ENCODE peak calls at places on chromosomes 3 and 15, in eight cellular contexts. K, I, T, J, B, Q, E and O are unnamed samples.
A peak's percentile ranks its signal among the peaks of the same experiment; 100 is the strongest.

GRCh38 chr15:57190208-57190607 is 186.1 kb upstream of the CGNL1 start:
- DNase-seq in K (no peak), I (no peak), T (no peak), J (no peak), B (no peak), Q (no peak), E (no peak), O (no peak)

GRCh38 chr3:128011140-128011539 is 41.1 kb upstream of the SEC61A1 start:
- DNase-seq in K (no peak), I (peak; percentile 38), T (peak; percentile 84), J (peak; percentile 25), B (no peak), Q (peak; percentile 79), E (no peak), O (no peak)

GRCh38 chr3:48926425-48927392 is 8.1 kb downstream of the ARIH2 start:
- DNase-seq in K (no peak), I (peak; percentile 42), T (no peak), J (peak; percentile 40), B (no peak), Q (no peak), E (no peak), O (no peak)

GRCh38 chr15:71114887-71115566 is at the start of gene THSD4:
- DNase-seq in K (no peak), I (peak; percentile 88), T (peak; percentile 97), J (peak; percentile 76), B (no peak), Q (peak; percentile 90), E (no peak), O (no peak)

GRCh38 chr15:48440084-48440483 is 108.9 kb downstream of the DUT start:
- DNase-seq in K (peak; percentile 68), I (peak; percentile 53), T (peak; percentile 52), J (peak; percentile 62), B (no peak), Q (no peak), E (no peak), O (no peak)

GRCh38 chr3:132788299-132788698 is 66.1 kb upstream of the NPHP3 start:
- DNase-seq in K (peak; percentile 95), I (no peak), T (no peak), J (peak; percentile 89), B (no peak), Q (no peak), E (no peak), O (no peak)

GRCh38 chr3:134885877-134886621 is 91.0 kb downstream of the EPHB1 start:
- DNase-seq in K (peak; percentile 22), I (no peak), T (no peak), J (no peak), B (no peak), Q (no peak), E (no peak), O (no peak)

GRCh38 chr3:48938156-48938555 is 19.5 kb downstream of the ARIH2 start:
- DNase-seq in K (no peak), I (no peak), T (no peak), J (no peak), B (no peak), Q (no peak), E (no peak), O (no peak)

GRCh38 chr15:97904196-97904572 is 56.3 kb upstream of the ARRDC4 start:
- DNase-seq in K (peak; percentile 40), I (peak; percentile 87), T (peak; percentile 87), J (peak; percentile 57), B (no peak), Q (peak; percentile 90), E (peak; percentile 21), O (peak; percentile 31)

GRCh38 chr15:50107591-50108408 is 11.2 kb downstream of the ATP8B4 start:
- DNase-seq in K (no peak), I (no peak), T (no peak), J (no peak), B (no peak), Q (no peak), E (no peak), O (no peak)